ENCODE peak calls at places on chromosome 21, in four cellular contexts. A, N, D and L are unnamed samples.
A peak's percentile ranks its signal among the peaks of the same experiment; 100 is the strongest.

GRCh38 chr21:43965911-43966585 is 46.1 kb upstream of the TRAPPC10 start:
- DNase-seq in A (no peak), N (no peak), D (no peak), L (no peak)

GRCh38 chr21:32726742-32727477 is 903 bp downstream of the SYNJ1 start:
- DNase-seq in A (no peak), N (peak; percentile 14), D (no peak), L (no peak)

GRCh38 chr21:33033094-33033951 is 7.6 kb downstream of the OLIG2 start:
- DNase-seq in A (no peak), N (no peak), D (peak; percentile 60), L (no peak)

GRCh38 chr21:34669149-34669879 is 520 bp downstream of the CLIC6 start:
- DNase-seq in A (peak; percentile 54), N (peak; percentile 67), D (no peak), L (peak; percentile 63)

GRCh38 chr21:14584357-14585095 is 38.4 kb upstream of the SAMSN1 start:
- DNase-seq in A (no peak), N (no peak), D (no peak), L (no peak)

GRCh38 chr21:33541105-33541711 is 709 bp downstream of the GART start:
- DNase-seq in A (no peak), N (no peak), D (no peak), L (no peak)

GRCh38 chr21:15343066-15343465 is 278.3 kb upstream of the NRIP1 start:
- DNase-seq in A (no peak), N (no peak), D (no peak), L (no peak)

GRCh38 chr21:28118570-28118969 is 874.1 kb downstream of the LTN1 start:
- DNase-seq in A (no peak), N (no peak), D (no peak), L (no peak)

GRCh38 chr21:31394309-31394708 is 50.2 kb upstream of the TIAM1 start:
- DNase-seq in A (no peak), N (no peak), D (no peak), L (no peak)

GRCh38 chr21:36141513-36141925 is 6.6 kb downstream of the CBR3 start:
- DNase-seq in A (peak; percentile 94), N (peak; percentile 43), D (peak; percentile 88), L (peak; percentile 52)
- TF ChIP-seq POLR2A in A (no peak), N (no peak), D (peak; percentile 16), L (no peak)

GRCh38 chr21:46376231-46376628 is 52.3 kb downstream of the PCNT start:
- DNase-seq in A (no peak), N (no peak), D (no peak), L (no peak)

GRCh38 chr21:46376856-46377453 is 53.0 kb downstream of the PCNT start:
- DNase-seq in A (no peak), N (no peak), D (no peak), L (no peak)

GRCh38 chr21:46379105-46379504 is 55.1 kb downstream of the PCNT start:
- DNase-seq in A (no peak), N (no peak), D (no peak), L (no peak)

GRCh38 chr21:46379691-46380090 is 55.7 kb downstream of the PCNT start:
- DNase-seq in A (no peak), N (no peak), D (no peak), L (no peak)

DNA sequence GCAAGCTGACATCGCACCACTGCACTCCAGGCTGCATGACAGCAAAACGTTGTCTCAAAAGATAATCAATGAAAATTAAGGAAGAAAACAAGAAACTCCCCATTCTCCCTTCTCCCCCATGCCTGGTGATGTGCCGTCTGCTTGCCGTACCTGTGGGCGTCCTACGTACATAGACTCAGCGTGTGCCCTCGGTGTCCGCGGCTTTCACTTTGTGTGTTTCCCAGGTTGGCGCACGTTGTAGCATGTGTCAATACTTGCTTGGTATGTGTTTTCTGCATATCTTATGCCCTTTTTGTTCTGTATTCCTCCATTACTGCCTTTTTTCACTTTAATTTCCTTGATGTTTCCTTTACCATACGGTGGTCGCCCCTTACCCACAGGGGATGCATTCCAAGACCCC is 53.8 kb downstream of the PCNT start:
- DNase-seq in A (no peak), N (no peak), D (no peak), L (no peak)
- TF ChIP-seq POLR2AphosphoS5 in A (no peak), N (no peak), D (no peak), L (no peak)

GRCh38 chr21:36297938-36298572 is 21.9 kb upstream of the MORC3 start:
- DNase-seq in A (peak; percentile 56), N (peak; percentile 70), D (peak; percentile 69), L (peak; percentile 71)
- TF ChIP-seq POLR2A in A (no peak), N (no peak), D (peak; percentile 16), L (peak; percentile 65)

GRCh38 chr21:42261832-42262200 is 42.9 kb downstream of the ABCG1 start:
- DNase-seq in A (no peak), N (no peak), D (no peak), L (no peak)

GRCh38 chr21:42264245-42265195 is 45.6 kb downstream of the ABCG1 start:
- DNase-seq in A (no peak), N (no peak), D (no peak), L (no peak)

GRCh38 chr21:42265229-42265812 is 46.4 kb downstream of the ABCG1 start:
- DNase-seq in A (no peak), N (no peak), D (no peak), L (no peak)

GRCh38 chr21:42262826-42263225 is 43.9 kb downstream of the ABCG1 start:
- DNase-seq in A (peak; percentile 88), N (no peak), D (peak; percentile 86), L (no peak)

GRCh38 chr21:42263591-42264131 is 44.7 kb downstream of the ABCG1 start:
- DNase-seq in A (no peak), N (no peak), D (peak; percentile 76), L (no peak)
- TF ChIP-seq POLR2AphosphoS5 in A (peak; percentile 28), N (no peak), D (peak; percentile 40), L (no peak)

DNA sequence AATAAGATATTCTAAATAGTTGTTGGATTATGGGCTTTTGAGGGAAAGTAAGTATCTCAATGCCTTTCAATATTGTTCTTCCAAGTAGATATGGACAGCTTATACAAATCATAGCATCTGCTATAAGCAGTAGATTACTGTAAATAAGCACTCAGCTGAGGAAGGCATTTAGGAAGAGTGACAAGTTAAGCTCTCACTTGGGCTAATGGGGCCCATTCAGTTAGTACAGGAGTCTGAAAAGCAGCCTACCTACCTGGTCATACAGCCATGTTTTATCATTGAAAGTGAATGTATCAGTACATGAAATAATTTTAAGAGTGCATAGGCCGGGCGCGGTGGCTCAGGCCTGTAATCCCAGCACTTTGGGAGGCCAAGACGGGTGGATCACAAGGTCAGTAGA is 73.1 kb downstream of the APP start:
- DNase-seq in A (no peak), N (no peak), D (no peak), L (no peak)
- TF ChIP-seq POLR2A in A (no peak), N (no peak), D (no peak), L (no peak)

GRCh38 chr21:29585462-29585861 is 286.7 kb downstream of the BACH1 start:
- DNase-seq in A (no peak), N (no peak), D (no peak), L (no peak)
- TF ChIP-seq POLR2AphosphoS5 in A (no peak), N (no peak), D (no peak), L (no peak)

GRCh38 chr21:45875881-45876280 is 105.7 kb upstream of the COL6A1 start:
- DNase-seq in A (no peak), N (no peak), D (peak; percentile 55), L (no peak)

GRCh38 chr21:45873418-45873817 is 108.2 kb upstream of the COL6A1 start:
- DNase-seq in A (no peak), N (no peak), D (peak; percentile 34), L (no peak)

GRCh38 chr21:45873866-45874265 is 107.7 kb upstream of the COL6A1 start:
- DNase-seq in A (no peak), N (no peak), D (peak; percentile 43), L (no peak)

GRCh38 chr21:45875416-45875760 is 106.2 kb upstream of the COL6A1 start:
- DNase-seq in A (no peak), N (no peak), D (no peak), L (no peak)

GRCh38 chr21:45874716-45875415 is 106.7 kb upstream of the COL6A1 start:
- DNase-seq in A (peak; percentile 50), N (no peak), D (peak; percentile 91), L (no peak)
- TF ChIP-seq POLR2A in A (no peak), N (no peak), D (no peak), L (no peak)

DNA sequence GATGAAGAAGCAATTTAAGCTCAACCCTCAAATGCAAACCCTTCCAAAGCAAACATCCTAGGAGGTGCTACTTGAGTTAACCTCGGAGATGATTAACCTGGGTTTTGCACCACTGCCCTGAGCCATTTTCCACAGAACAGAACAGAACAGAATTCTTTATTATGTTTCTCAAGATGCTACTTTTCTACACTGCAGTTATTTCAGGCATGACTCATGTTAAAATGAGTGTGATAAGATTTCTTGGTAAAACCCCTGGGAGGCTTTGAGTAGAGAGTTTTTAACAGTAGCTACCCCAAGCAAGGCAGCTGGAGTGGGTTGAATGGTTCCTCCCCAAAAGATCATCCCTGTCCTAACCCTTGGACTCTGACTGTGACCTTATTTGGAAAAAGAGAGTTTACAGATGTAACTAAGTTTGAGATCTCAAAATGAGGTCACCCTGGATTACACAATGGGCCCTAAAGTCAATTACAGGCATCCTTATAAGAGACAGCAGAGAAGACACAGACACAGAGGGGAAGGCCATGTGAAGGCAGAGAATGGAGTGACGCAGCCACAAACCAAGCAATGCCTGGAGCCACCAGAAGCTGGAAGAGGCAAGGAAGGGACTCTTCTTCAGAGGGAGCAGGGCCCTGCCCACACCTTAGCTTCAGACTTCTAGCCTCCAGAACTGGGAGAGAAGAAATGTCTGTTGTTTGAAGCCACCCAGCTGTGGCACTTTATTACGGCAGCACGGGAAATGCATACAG is 153.4 kb downstream of the ETS2 start:
- DNase-seq in A (no peak), N (no peak), D (peak; percentile 83), L (no peak)
- TF ChIP-seq POLR2AphosphoS5 in A (no peak), N (no peak), D (peak; percentile 81), L (no peak)